ENCODE peak calls at places on chromosomes 3 and 15, in four cellular contexts. N, K, H and M are unnamed samples.

GRCh38 chr3:195160257-195160898 is 110.6 kb downstream of the XXYLT1 start:
- DNase-seq in N (peak), K (no peak), H (no peak), M (no peak)

GRCh38 chr15:92328207-92328606 is 65.5 kb upstream of the ST8SIA2 start:
- DNase-seq in N (no peak), K (no peak), H (no peak), M (no peak)

GRCh38 chr3:147298511-147298982 is 107.8 kb downstream of the ZIC4 start:
- DNase-seq in N (peak), K (no peak), H (no peak), M (no peak)

GRCh38 chr3:143327388-143327787 is 207.8 kb downstream of the CHST2 start:
- DNase-seq in N (no peak), K (no peak), H (no peak), M (no peak)

GRCh38 chr3:42057561-42058211 is 33.5 kb upstream of the TRAK1 start:
- DNase-seq in N (no peak), K (peak), H (no peak), M (no peak)

GRCh38 chr15:41561777-41562145 is 2.7 kb downstream of the TYRO3 start:
- DNase-seq in N (no peak), K (peak), H (no peak), M (peak)

GRCh38 chr3:126191246-126191645 is 10.9 kb upstream of the ALDH1L1 start:
- DNase-seq in N (no peak), K (no peak), H (no peak), M (no peak)

GRCh38 chr3:14131134-14131533 is 6.3 kb downstream of the TMEM43 start:
- DNase-seq in N (no peak), K (no peak), H (no peak), M (no peak)

GRCh38 chr3:102207173-102207572 is 227.6 kb upstream of the ZPLD1 start:
- DNase-seq in N (no peak), K (no peak), H (no peak), M (no peak)

GRCh38 chr3:136893848-136894443 is 31.9 kb downstream of the NCK1 start:
- DNase-seq in N (peak), K (no peak), H (no peak), M (no peak)

GRCh38 chr15:75107905-75108838 is 84.8 kb downstream of the PPCDC start:
- DNase-seq in N (peak), K (no peak), H (peak), M (no peak)

GRCh38 chr3:125593991-125594574 is 1.2 kb downstream of the OSBPL11 start:
- DNase-seq in N (no peak), K (peak), H (no peak), M (no peak)

GRCh38 chr3:16433701-16434151 is 79.8 kb downstream of the RFTN1 start:
- DNase-seq in N (no peak), K (no peak), H (peak), M (no peak)

GRCh38 chr3:87206070-87206469 is 21.0 kb upstream of the CHMP2B start:
- DNase-seq in N (peak), K (no peak), H (no peak), M (no peak)

GRCh38 chr15:48547305-48547704 is 98.2 kb downstream of the FBN1 start:
- DNase-seq in N (no peak), K (no peak), H (no peak), M (no peak)

GRCh38 chr3:43994594-43995077 is 247.1 kb upstream of the TOPAZ1 start:
- DNase-seq in N (no peak), K (no peak), H (no peak), M (no peak)

GRCh38 chr3:24344784-24345439 is 149.7 kb downstream of the THRB start:
- DNase-seq in N (no peak), K (no peak), H (no peak), M (no peak)

GRCh38 chr15:44427756-44428724 is 611 bp downstream of the CTDSPL2 start:
- DNase-seq in N (peak), K (no peak), H (no peak), M (no peak)

GRCh38 chr15:58489289-58489688 is 57.5 kb downstream of the LIPC start:
- DNase-seq in N (no peak), K (no peak), H (no peak), M (no peak)

GRCh38 chr3:189233225-189233858 is 61.6 kb downstream of the TPRG1 start:
- DNase-seq in N (peak), K (peak), H (no peak), M (peak)

GRCh38 chr3:190926619-190927018 is 64.1 kb upstream of the GMNC start:
- DNase-seq in N (no peak), K (no peak), H (no peak), M (no peak)
- H3K27ac ChIP-seq in N (no peak), K (no peak), H (no peak), M (no peak)

GRCh38 chr15:68062214-68062613 is 8.1 kb downstream of the PIAS1 start:
- DNase-seq in N (no peak), K (no peak), H (no peak), M (no peak)

GRCh38 chr15:68062946-68063345 is 8.8 kb downstream of the PIAS1 start:
- DNase-seq in N (no peak), K (no peak), H (no peak), M (no peak)

GRCh38 chr15:68059630-68060029 is 5.5 kb downstream of the PIAS1 start:
- DNase-seq in N (no peak), K (no peak), H (no peak), M (no peak)

GRCh38 chr15:68063606-68064005 is 9.5 kb downstream of the PIAS1 start:
- DNase-seq in N (no peak), K (no peak), H (no peak), M (no peak)

GRCh38 chr15:68061578-68061977 is 7.5 kb downstream of the PIAS1 start:
- DNase-seq in N (no peak), K (no peak), H (no peak), M (no peak)
- TF ChIP-seq ATF2 in N (no peak), K (no peak), H (no peak), M (no peak)

GRCh38 chr15:64774556-64775523 is 549 bp downstream of the RBPMS2 start:
- DNase-seq in N (no peak), K (peak), H (no peak), M (no peak)

GRCh38 chr15:64775551-64776401 is at the start of gene RBPMS2:
- DNase-seq in N (no peak), K (peak), H (no peak), M (no peak)

GRCh38 chr15:64772488-64772887 is 2.9 kb downstream of the RBPMS2 start:
- DNase-seq in N (no peak), K (no peak), H (no peak), M (no peak)

GRCh38 chr15:64772964-64773363 is 2.4 kb downstream of the RBPMS2 start:
- DNase-seq in N (no peak), K (no peak), H (no peak), M (no peak)

GRCh38 chr15:64773606-64774555 is 1.5 kb downstream of the RBPMS2 start:
- DNase-seq in N (no peak), K (peak), H (no peak), M (no peak)
- H3K27ac ChIP-seq in N (no peak), K (peak), H (no peak), M (no peak)

DNA sequence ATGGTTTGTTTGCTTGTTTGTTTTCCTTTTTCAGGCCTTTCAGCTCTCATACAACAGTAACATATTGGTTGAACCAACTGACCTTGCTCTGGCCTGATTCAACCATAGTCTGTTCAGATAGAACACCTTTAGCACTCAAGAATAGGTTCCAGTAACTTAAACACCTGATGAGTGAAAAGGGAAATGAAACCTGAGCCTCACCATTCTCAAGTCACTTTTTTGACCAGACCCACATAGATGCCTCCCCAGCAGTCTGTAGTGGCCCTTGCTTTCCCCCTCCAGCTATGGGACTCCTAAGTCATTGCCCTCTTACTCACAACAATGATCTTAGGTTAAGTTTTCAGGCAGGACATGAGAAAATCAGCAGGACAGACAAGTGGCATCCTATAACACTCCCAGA is 367.6 kb downstream of the MECOM start:
- DNase-seq in N (no peak), K (no peak), H (no peak), M (no peak)
- TF ChIP-seq ATF2 in N (no peak), K (no peak), H (no peak), M (no peak)

DNA sequence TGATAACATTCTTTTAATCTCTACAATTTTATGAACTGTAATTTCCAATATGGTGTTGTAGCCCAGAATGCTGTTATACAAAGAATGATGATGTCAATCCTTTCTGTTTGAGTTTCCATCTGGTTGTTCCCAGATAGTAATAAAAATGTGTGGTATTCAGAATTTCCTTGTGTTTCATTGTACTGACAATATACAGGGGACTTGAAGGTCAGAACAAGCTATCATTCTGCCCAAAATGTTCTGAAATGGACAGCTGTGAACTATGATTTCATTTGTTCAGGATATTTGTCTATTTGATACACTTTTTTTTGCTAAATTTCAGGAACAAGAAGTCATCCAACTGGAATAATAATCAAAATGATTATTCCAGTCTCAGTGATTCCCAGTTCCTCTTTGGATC is 40.8 kb downstream of the C3orf62 start:
- DNase-seq in N (no peak), K (no peak), H (no peak), M (no peak)
- H3K27ac ChIP-seq in N (no peak), K (no peak), H (no peak), M (no peak)